ENCODE peak calls at places on chromosomes 6 and 20, in seven cellular contexts. One of them, this sample, is unnamed.

GRCh38 chr6:148545901-148546300 is 200.9 kb upstream of the UST start:
- DNase-seq in brain microvascular endothelial cell: no peak
- DNase-seq in adrenal gland: no peak
- DNase-seq in CD4-positive, alpha-beta T cell: no peak
- DNase-seq in AG04450: no peak
- DNase-seq in psoas muscle: no peak
- DNase-seq in HCT116: no peak
- DNase-seq in this sample: no peak

GRCh38 chr6:16187185-16187584 is 51.2 kb upstream of the GMPR start:
- DNase-seq in brain microvascular endothelial cell: no peak
- DNase-seq in adrenal gland: no peak
- DNase-seq in CD4-positive, alpha-beta T cell: no peak
- DNase-seq in AG04450: no peak
- DNase-seq in psoas muscle: no peak
- DNase-seq in HCT116: no peak
- DNase-seq in this sample: no peak

GRCh38 chr20:25023316-25023715 is 30.8 kb upstream of the APMAP start:
- DNase-seq in brain microvascular endothelial cell: no peak
- DNase-seq in adrenal gland: no peak
- DNase-seq in CD4-positive, alpha-beta T cell: no peak
- DNase-seq in AG04450: no peak
- DNase-seq in psoas muscle: no peak
- DNase-seq in HCT116: no peak
- DNase-seq in this sample: no peak

GRCh38 chr6:68756454-68757375 is 121.6 kb downstream of the ADGRB3 start:
- DNase-seq in brain microvascular endothelial cell: no peak
- DNase-seq in adrenal gland: no peak
- DNase-seq in CD4-positive, alpha-beta T cell: no peak
- DNase-seq in AG04450: no peak
- DNase-seq in psoas muscle: no peak
- DNase-seq in HCT116: no peak
- DNase-seq in this sample: no peak

GRCh38 chr6:138272543-138273305 is 54.4 kb upstream of the PBOV1 start:
- DNase-seq in brain microvascular endothelial cell: peak
- DNase-seq in adrenal gland: no peak
- DNase-seq in CD4-positive, alpha-beta T cell: no peak
- DNase-seq in AG04450: no peak
- DNase-seq in psoas muscle: no peak
- DNase-seq in HCT116: no peak
- DNase-seq in this sample: no peak

GRCh38 chr6:157982297-157982579 is 575 bp downstream of the SYNJ2 start:
- DNase-seq in brain microvascular endothelial cell: no peak
- DNase-seq in adrenal gland: peak
- DNase-seq in CD4-positive, alpha-beta T cell: no peak
- DNase-seq in AG04450: no peak
- DNase-seq in psoas muscle: peak
- DNase-seq in HCT116: no peak
- DNase-seq in this sample: no peak

GRCh38 chr6:102571236-102571908 is 1177.9 kb downstream of the GRIK2 start:
- DNase-seq in brain microvascular endothelial cell: no peak
- DNase-seq in adrenal gland: no peak
- DNase-seq in CD4-positive, alpha-beta T cell: no peak
- DNase-seq in AG04450: no peak
- DNase-seq in psoas muscle: no peak
- DNase-seq in HCT116: no peak
- DNase-seq in this sample: no peak

GRCh38 chr20:62500237-62500864 is 24.6 kb upstream of the GATA5 start:
- DNase-seq in brain microvascular endothelial cell: peak
- DNase-seq in adrenal gland: peak
- DNase-seq in CD4-positive, alpha-beta T cell: peak
- DNase-seq in AG04450: no peak
- DNase-seq in psoas muscle: peak
- DNase-seq in HCT116: peak
- DNase-seq in this sample: peak

GRCh38 chr6:158962371-158962770 is 37.6 kb downstream of the RSPH3 start:
- DNase-seq in brain microvascular endothelial cell: no peak
- DNase-seq in adrenal gland: no peak
- DNase-seq in CD4-positive, alpha-beta T cell: no peak
- DNase-seq in AG04450: no peak
- DNase-seq in psoas muscle: no peak
- DNase-seq in HCT116: no peak
- DNase-seq in this sample: no peak

GRCh38 chr20:3687655-3688054 is 5.8 kb upstream of the ADAM33 start:
- DNase-seq in brain microvascular endothelial cell: peak
- DNase-seq in adrenal gland: no peak
- DNase-seq in CD4-positive, alpha-beta T cell: no peak
- DNase-seq in AG04450: peak
- DNase-seq in psoas muscle: no peak
- DNase-seq in HCT116: peak
- DNase-seq in this sample: no peak

GRCh38 chr6:42697268-42697655 is 25.1 kb downstream of the PRPH2 start:
- DNase-seq in brain microvascular endothelial cell: no peak
- DNase-seq in adrenal gland: no peak
- DNase-seq in CD4-positive, alpha-beta T cell: no peak
- DNase-seq in AG04450: no peak
- DNase-seq in psoas muscle: no peak
- DNase-seq in HCT116: no peak
- DNase-seq in this sample: no peak

GRCh38 chr20:52083627-52084232 is 107.8 kb downstream of the ZFP64 start:
- DNase-seq in brain microvascular endothelial cell: peak
- DNase-seq in adrenal gland: peak
- DNase-seq in CD4-positive, alpha-beta T cell: no peak
- DNase-seq in AG04450: peak
- DNase-seq in psoas muscle: peak
- DNase-seq in HCT116: peak
- DNase-seq in this sample: no peak

GRCh38 chr6:169967687-169968086 is 216.3 kb downstream of the ERMARD start:
- DNase-seq in brain microvascular endothelial cell: no peak
- DNase-seq in adrenal gland: no peak
- DNase-seq in CD4-positive, alpha-beta T cell: no peak
- DNase-seq in AG04450: no peak
- DNase-seq in psoas muscle: no peak
- DNase-seq in HCT116: no peak
- DNase-seq in this sample: no peak

GRCh38 chr20:21173496-21174025 is 47.7 kb downstream of the KIZ start:
- DNase-seq in brain microvascular endothelial cell: no peak
- DNase-seq in adrenal gland: no peak
- DNase-seq in CD4-positive, alpha-beta T cell: no peak
- DNase-seq in AG04450: no peak
- DNase-seq in psoas muscle: no peak
- DNase-seq in HCT116: no peak
- DNase-seq in this sample: no peak

GRCh38 chr6:89597988-89598387 is 40.6 kb downstream of the LYRM2 start:
- DNase-seq in brain microvascular endothelial cell: peak
- DNase-seq in adrenal gland: no peak
- DNase-seq in CD4-positive, alpha-beta T cell: no peak
- DNase-seq in AG04450: no peak
- DNase-seq in psoas muscle: no peak
- DNase-seq in HCT116: no peak
- DNase-seq in this sample: no peak

GRCh38 chr20:8153281-8153908 is 21.3 kb downstream of the PLCB1 start:
- DNase-seq in brain microvascular endothelial cell: peak
- DNase-seq in adrenal gland: no peak
- DNase-seq in CD4-positive, alpha-beta T cell: no peak
- DNase-seq in AG04450: no peak
- DNase-seq in psoas muscle: no peak
- DNase-seq in HCT116: no peak
- DNase-seq in this sample: no peak

GRCh38 chr6:150689900-150690590 is 90.4 kb downstream of the PLEKHG1 start:
- DNase-seq in brain microvascular endothelial cell: no peak
- DNase-seq in adrenal gland: no peak
- DNase-seq in CD4-positive, alpha-beta T cell: no peak
- DNase-seq in AG04450: no peak
- DNase-seq in psoas muscle: no peak
- DNase-seq in HCT116: no peak
- DNase-seq in this sample: no peak

GRCh38 chr6:22236626-22237414 is 60.0 kb downstream of the PRL start:
- DNase-seq in brain microvascular endothelial cell: peak
- DNase-seq in adrenal gland: no peak
- DNase-seq in CD4-positive, alpha-beta T cell: no peak
- DNase-seq in AG04450: peak
- DNase-seq in psoas muscle: peak
- DNase-seq in HCT116: no peak
- DNase-seq in this sample: no peak

GRCh38 chr6:46629698-46630097 is 22.9 kb downstream of the CYP39A1 start:
- DNase-seq in brain microvascular endothelial cell: no peak
- DNase-seq in adrenal gland: no peak
- DNase-seq in CD4-positive, alpha-beta T cell: no peak
- DNase-seq in AG04450: no peak
- DNase-seq in psoas muscle: no peak
- DNase-seq in HCT116: no peak
- DNase-seq in this sample: no peak

GRCh38 chr6:13434777-13435176 is 52.6 kb downstream of the GFOD1 start:
- DNase-seq in brain microvascular endothelial cell: no peak
- DNase-seq in adrenal gland: no peak
- DNase-seq in CD4-positive, alpha-beta T cell: no peak
- DNase-seq in AG04450: no peak
- DNase-seq in psoas muscle: no peak
- DNase-seq in HCT116: no peak
- DNase-seq in this sample: no peak

GRCh38 chr20:48933017-48933766 is 11.7 kb downstream of the ARFGEF2 start:
- DNase-seq in brain microvascular endothelial cell: no peak
- DNase-seq in adrenal gland: no peak
- DNase-seq in CD4-positive, alpha-beta T cell: no peak
- DNase-seq in AG04450: no peak
- DNase-seq in psoas muscle: no peak
- DNase-seq in HCT116: no peak
- DNase-seq in this sample: no peak

GRCh38 chr6:114524081-114524480 is 181.3 kb upstream of the HS3ST5 start:
- DNase-seq in brain microvascular endothelial cell: no peak
- DNase-seq in adrenal gland: no peak
- DNase-seq in CD4-positive, alpha-beta T cell: no peak
- DNase-seq in AG04450: no peak
- DNase-seq in psoas muscle: no peak
- DNase-seq in HCT116: no peak
- DNase-seq in this sample: no peak

GRCh38 chr6:18263561-18264337 is 581 bp downstream of the DEK start:
- DNase-seq in brain microvascular endothelial cell: no peak
- DNase-seq in adrenal gland: peak
- DNase-seq in CD4-positive, alpha-beta T cell: no peak
- DNase-seq in AG04450: no peak
- DNase-seq in psoas muscle: peak
- DNase-seq in HCT116: no peak
- DNase-seq in this sample: no peak

GRCh38 chr20:45592574-45593189 is 13.6 kb upstream of the WFDC8 start:
- DNase-seq in brain microvascular endothelial cell: peak
- DNase-seq in adrenal gland: no peak
- DNase-seq in CD4-positive, alpha-beta T cell: no peak
- DNase-seq in AG04450: no peak
- DNase-seq in psoas muscle: no peak
- DNase-seq in HCT116: peak
- DNase-seq in this sample: no peak

GRCh38 chr6:44260011-44260410 is 2.7 kb upstream of the SLC35B2 start:
- DNase-seq in brain microvascular endothelial cell: no peak
- DNase-seq in adrenal gland: no peak
- DNase-seq in CD4-positive, alpha-beta T cell: no peak
- DNase-seq in AG04450: no peak
- DNase-seq in psoas muscle: no peak
- DNase-seq in HCT116: no peak
- DNase-seq in this sample: no peak

GRCh38 chr6:55636406-55637102 is 57.6 kb upstream of the HMGCLL1 start:
- DNase-seq in brain microvascular endothelial cell: peak
- DNase-seq in adrenal gland: no peak
- DNase-seq in CD4-positive, alpha-beta T cell: no peak
- DNase-seq in AG04450: peak
- DNase-seq in psoas muscle: no peak
- DNase-seq in HCT116: no peak
- DNase-seq in this sample: no peak

GRCh38 chr6:126939784-126940183 is 178.7 kb upstream of the RSPO3 start:
- DNase-seq in brain microvascular endothelial cell: no peak
- DNase-seq in adrenal gland: no peak
- DNase-seq in CD4-positive, alpha-beta T cell: no peak
- DNase-seq in AG04450: no peak
- DNase-seq in psoas muscle: no peak
- DNase-seq in HCT116: no peak
- DNase-seq in this sample: no peak

DNA sequence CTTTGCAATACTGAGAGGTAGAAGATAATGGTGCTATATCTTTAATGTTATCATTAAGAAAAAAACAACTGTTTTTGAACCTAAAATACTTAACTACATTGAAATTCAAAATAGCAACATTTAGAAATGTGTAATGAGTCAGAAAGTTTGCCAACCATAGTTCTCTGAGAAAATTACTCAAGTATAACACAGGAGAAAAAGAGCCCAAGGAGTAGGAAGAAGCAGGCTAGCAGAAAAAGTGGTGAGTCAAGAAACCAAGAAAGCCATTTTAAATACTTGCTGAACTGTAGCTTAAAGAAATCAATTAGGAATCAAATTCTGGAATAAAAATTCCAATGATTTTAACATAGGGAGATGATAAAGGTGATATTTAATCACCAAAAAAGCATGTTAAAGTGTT is 181.0 kb upstream of the RSPO3 start:
- DNase-seq in brain microvascular endothelial cell: no peak
- DNase-seq in adrenal gland: no peak
- DNase-seq in CD4-positive, alpha-beta T cell: no peak
- DNase-seq in AG04450: no peak
- DNase-seq in psoas muscle: no peak
- DNase-seq in HCT116: no peak
- DNase-seq in this sample: no peak
- H3K27ac ChIP-seq in brain microvascular endothelial cell: no peak
- H3K27ac ChIP-seq in adrenal gland: no peak
- H3K27ac ChIP-seq in CD4-positive, alpha-beta T cell: no peak
- H3K27ac ChIP-seq in AG04450: no peak
- H3K27ac ChIP-seq in psoas muscle: no peak
- H3K27ac ChIP-seq in HCT116: no peak
- H3K27ac ChIP-seq in this sample: no peak

DNA sequence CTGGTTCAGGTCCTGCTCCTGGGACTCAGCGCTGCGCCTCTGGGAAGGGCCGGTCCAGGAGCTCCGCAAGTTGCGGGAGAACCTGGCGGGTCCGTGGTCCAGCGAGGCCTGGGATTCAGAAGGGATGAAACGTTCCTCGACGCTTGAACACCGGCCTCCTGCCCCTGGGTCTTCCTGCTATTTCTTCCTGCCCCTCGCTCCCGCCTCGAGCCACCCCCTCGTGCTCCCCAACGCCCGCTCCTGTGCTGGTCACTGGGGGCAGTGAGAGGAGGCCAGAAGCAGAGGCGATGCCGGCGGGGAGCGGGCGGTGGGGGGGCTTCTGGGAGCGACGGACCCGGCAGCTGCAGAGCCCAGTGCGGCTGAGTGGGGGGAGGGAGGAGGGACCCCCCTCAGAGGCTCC is 20.8 kb upstream of the KIF25 start:
- DNase-seq in brain microvascular endothelial cell: no peak
- DNase-seq in adrenal gland: no peak
- DNase-seq in CD4-positive, alpha-beta T cell: no peak
- DNase-seq in AG04450: no peak
- DNase-seq in psoas muscle: no peak
- DNase-seq in HCT116: no peak
- DNase-seq in this sample: no peak
- TF ChIP-seq CTCF in brain microvascular endothelial cell: no peak
- TF ChIP-seq CTCF in adrenal gland: no peak
- TF ChIP-seq CTCF in CD4-positive, alpha-beta T cell: no peak
- TF ChIP-seq CTCF in AG04450: no peak
- TF ChIP-seq CTCF in psoas muscle: no peak
- TF ChIP-seq CTCF in HCT116: no peak
- TF ChIP-seq CTCF in this sample: no peak

GRCh38 chr20:39258253-39258652 is 296.1 kb downstream of the DHX35 start:
- DNase-seq in brain microvascular endothelial cell: no peak
- DNase-seq in adrenal gland: no peak
- DNase-seq in CD4-positive, alpha-beta T cell: no peak
- DNase-seq in AG04450: no peak
- DNase-seq in psoas muscle: no peak
- DNase-seq in HCT116: no peak
- DNase-seq in this sample: no peak
- H3K27ac ChIP-seq in brain microvascular endothelial cell: no peak
- H3K27ac ChIP-seq in adrenal gland: no peak
- H3K27ac ChIP-seq in CD4-positive, alpha-beta T cell: no peak
- H3K27ac ChIP-seq in AG04450: no peak
- H3K27ac ChIP-seq in psoas muscle: no peak
- H3K27ac ChIP-seq in HCT116: no peak
- H3K27ac ChIP-seq in this sample: no peak

GRCh38 chr6:135740580-135740979 is 110.9 kb upstream of the PDE7B start:
- DNase-seq in brain microvascular endothelial cell: no peak
- DNase-seq in adrenal gland: no peak
- DNase-seq in CD4-positive, alpha-beta T cell: no peak
- DNase-seq in AG04450: no peak
- DNase-seq in psoas muscle: no peak
- DNase-seq in HCT116: no peak
- DNase-seq in this sample: no peak
- TF ChIP-seq CTCF in brain microvascular endothelial cell: no peak
- TF ChIP-seq CTCF in adrenal gland: no peak
- TF ChIP-seq CTCF in CD4-positive, alpha-beta T cell: no peak
- TF ChIP-seq CTCF in AG04450: no peak
- TF ChIP-seq CTCF in psoas muscle: no peak
- TF ChIP-seq CTCF in HCT116: no peak
- TF ChIP-seq CTCF in this sample: no peak

This sample was measured in thoracic aorta.